ENCODE peak calls at places on chromosomes 4 and X, in eight cellular contexts. V is lower leg skin, A is cardiac muscle cell, P is NB4, U is stomach, R is BE2C, F is uterus, L is A549. H is an unnamed sample.

GRCh38 chr4:152103181-152103901 is 342.5 kb upstream of the GATB start:
- DNase-seq in V (no peak), A (no peak), P (no peak), U (no peak), R (no peak), F (no peak), L (no peak), H (no peak)

GRCh38 chrX:13268874-13269273 is 51.0 kb downstream of the ATXN3L start:
- DNase-seq in V (no peak), A (no peak), P (no peak), U (no peak), R (no peak), F (no peak), L (no peak), H (no peak)

GRCh38 chr4:147829401-147830101 is 97.7 kb downstream of the ARHGAP10 start:
- DNase-seq in V (peak; percentile 80), A (peak; percentile 86), P (no peak), U (peak; percentile 32), R (no peak), F (peak; percentile 54), L (no peak), H (no peak)

GRCh38 chr4:91243132-91243531 is 1060.6 kb upstream of the GRID2 start:
- DNase-seq in V (no peak), A (peak; percentile 3), P (no peak), U (no peak), R (no peak), F (no peak), L (no peak), H (peak; percentile 6)

GRCh38 chr4:1218892-1219552 is 29.9 kb downstream of the CTBP1 start:
- DNase-seq in V (no peak), A (no peak), P (peak; percentile 58), U (no peak), R (no peak), F (no peak), L (no peak), H (no peak)

GRCh38 chr4:182840108-182840507 is 77.1 kb downstream of the DCTD start:
- DNase-seq in V (no peak), A (no peak), P (no peak), U (no peak), R (no peak), F (no peak), L (no peak), H (no peak)

GRCh38 chr4:25346913-25347312 is 30.1 kb upstream of the ANAPC4 start:
- DNase-seq in V (no peak), A (no peak), P (peak; percentile 53), U (no peak), R (no peak), F (no peak), L (no peak), H (no peak)

GRCh38 chrX:16577483-16578029 is 72.4 kb upstream of the S100G start:
- DNase-seq in V (no peak), A (no peak), P (no peak), U (no peak), R (no peak), F (no peak), L (no peak), H (no peak)

GRCh38 chr4:1512738-1513660 is 106.8 kb upstream of the NKX1-1 start:
- DNase-seq in V (no peak), A (peak; percentile 40), P (no peak), U (peak; percentile 62), R (peak; percentile 61), F (peak; percentile 29), L (peak; percentile 25), H (peak; percentile 34)

GRCh38 chrX:138754861-138755260 is 43.3 kb upstream of the FGF13 start:
- DNase-seq in V (no peak), A (no peak), P (no peak), U (no peak), R (no peak), F (no peak), L (no peak), H (no peak)

GRCh38 chrX:41758391-41758790 is 34.4 kb downstream of the GPR82 start:
- DNase-seq in V (no peak), A (no peak), P (no peak), U (no peak), R (no peak), F (no peak), L (no peak), H (no peak)

GRCh38 chrX:41761702-41762101 is 37.7 kb downstream of the GPR82 start:
- DNase-seq in V (no peak), A (no peak), P (no peak), U (no peak), R (no peak), F (no peak), L (no peak), H (no peak)

GRCh38 chrX:41761169-41761568 is 37.2 kb downstream of the GPR82 start:
- DNase-seq in V (no peak), A (no peak), P (no peak), U (no peak), R (no peak), F (no peak), L (no peak), H (no peak)

DNA sequence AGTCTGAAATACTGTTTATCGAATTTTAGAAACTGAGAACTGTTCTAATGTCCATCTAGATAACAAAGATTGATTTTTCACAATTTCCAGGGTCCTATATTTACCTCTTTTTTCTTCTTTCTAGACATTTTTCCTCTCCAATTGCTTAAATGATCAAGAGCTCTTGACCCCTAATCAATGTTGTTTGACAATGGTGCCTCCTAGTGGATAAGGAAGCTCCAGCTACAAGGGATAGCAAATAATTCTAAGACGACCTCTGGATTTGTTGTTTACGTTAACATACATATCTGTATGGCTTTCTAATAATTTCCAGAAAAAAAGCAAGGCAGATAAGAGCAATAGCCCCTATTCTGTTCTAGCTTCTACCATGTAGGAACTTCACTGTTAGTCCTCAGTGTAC is 35.8 kb downstream of the GPR82 start:
- DNase-seq in V (no peak), A (peak; percentile 54), P (peak; percentile 61), U (no peak), R (no peak), F (no peak), L (no peak), H (no peak)
- TF ChIP-seq CTCF in V (no peak), A (peak; percentile 49), P (peak; percentile 62), U (peak; percentile 42), R (peak; percentile 64), F (no peak), L (peak; percentile 34), H (peak; percentile 14)

GRCh38 chr4:73019462-73020047 is 50.0 kb downstream of the COX18 start:
- DNase-seq in V (no peak), A (peak; percentile 69), P (peak; percentile 46), U (no peak), R (peak; percentile 36), F (no peak), L (peak; percentile 6), H (peak; percentile 14)
- TF ChIP-seq CTCF in V (no peak), A (peak; percentile 57), P (peak; percentile 37), U (peak; percentile 72), R (peak; percentile 72), F (peak; percentile 65), L (peak; percentile 73), H (peak; percentile 42)

GRCh38 chr4:77862478-77863216 is at the start of gene MRPL1:
- DNase-seq in V (peak; percentile 93), A (peak; percentile 98), P (peak; percentile 96), U (peak; percentile 93), R (peak; percentile 88), F (peak; percentile 88), L (peak; percentile 74), H (peak; percentile 80)
- TF ChIP-seq CTCF in V (no peak), A (no peak), P (no peak), U (no peak), R (no peak), F (no peak), L (no peak), H (no peak)

GRCh38 chr4:110498420-110498819 is 22.5 kb downstream of the ENPEP start:
- DNase-seq in V (no peak), A (no peak), P (no peak), U (no peak), R (no peak), F (no peak), L (no peak), H (no peak)

GRCh38 chr4:110505440-110505839 is 29.5 kb downstream of the ENPEP start:
- DNase-seq in V (no peak), A (no peak), P (no peak), U (no peak), R (no peak), F (no peak), L (no peak), H (no peak)

GRCh38 chr4:110508827-110509446 is 33.0 kb downstream of the ENPEP start:
- DNase-seq in V (no peak), A (peak; percentile 69), P (peak; percentile 26), U (no peak), R (no peak), F (no peak), L (no peak), H (no peak)

GRCh38 chr4:110501826-110502225 is 25.9 kb downstream of the ENPEP start:
- DNase-seq in V (no peak), A (peak; percentile 50), P (no peak), U (no peak), R (no peak), F (no peak), L (no peak), H (no peak)

GRCh38 chr4:110503588-110504435 is 27.9 kb downstream of the ENPEP start:
- DNase-seq in V (no peak), A (peak; percentile 55), P (peak; percentile 4), U (no peak), R (no peak), F (no peak), L (no peak), H (no peak)
- TF ChIP-seq CTCF in V (no peak), A (no peak), P (no peak), U (no peak), R (no peak), F (no peak), L (no peak), H (no peak)

DNA sequence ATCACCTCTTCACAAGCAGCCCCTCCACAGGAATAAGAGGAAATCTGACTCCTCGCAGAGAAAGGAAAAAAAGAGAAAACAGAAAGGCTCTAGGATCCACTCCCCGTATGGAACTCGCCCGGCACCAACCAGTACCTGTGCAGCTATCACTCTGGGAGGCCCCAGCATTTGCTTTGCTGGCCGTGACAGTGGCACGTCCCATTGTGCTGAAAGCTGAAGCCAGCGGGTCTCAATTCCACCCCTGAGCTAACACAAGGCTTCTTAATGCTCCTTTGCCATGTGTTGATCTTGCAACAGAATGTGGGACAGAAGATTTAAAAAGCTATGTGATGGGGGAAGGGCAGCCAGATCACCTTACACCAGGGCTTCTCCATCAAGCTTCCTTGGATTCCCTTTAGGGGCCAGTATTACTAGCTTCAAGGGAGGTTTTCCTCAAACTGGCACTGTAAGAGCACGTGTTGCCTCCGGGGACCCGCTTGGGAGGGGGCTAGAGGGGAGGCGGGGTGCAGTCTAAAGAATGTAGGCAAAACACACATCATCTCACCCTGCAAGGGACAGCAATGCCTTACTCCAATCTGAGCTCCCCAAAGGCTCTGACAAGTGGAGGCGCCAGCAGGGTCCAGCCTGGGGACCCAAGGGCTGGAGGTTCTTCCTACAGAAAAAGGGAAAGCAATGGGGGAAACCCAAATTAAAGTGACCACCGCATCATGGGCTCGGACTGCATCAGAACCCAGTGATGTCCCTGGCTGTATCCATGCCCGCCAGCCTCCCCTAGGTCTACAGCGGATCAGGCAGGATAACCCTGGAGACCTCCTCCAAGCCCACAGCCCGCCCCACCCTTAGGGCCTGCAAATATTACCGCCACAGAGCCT is 1.2 kb downstream of the USP46 start:
- DNase-seq in V (no peak), A (peak; percentile 55), P (peak; percentile 30), U (peak; percentile 28), R (peak; percentile 9), F (no peak), L (no peak), H (no peak)
- TF ChIP-seq CTCF in V (no peak), A (no peak), P (no peak), U (no peak), R (no peak), F (no peak), L (no peak), H (no peak)